ENCODE peak calls at places on chromosomes 11 and 22, in nine cellular contexts. V is endodermal cell; U is right cardiac atrium; R is stomach; O is prostate gland; H is CD8-positive, alpha-beta memory T cell; N is SK-N-SH; Q is GM23248; D is A549. E is an unnamed sample. For H3K4me1, the result is how much of the 10 kb centered on the place peaks cover.

GRCh38 chr11:13140028-13140870 is 131.1 kb downstream of the RASSF10 start:
- DNase-seq in V (no peak), U (no peak), R (peak), O (no peak), H (no peak), N (no peak), Q (peak), D (peak), E (peak)

GRCh38 chr22:26558246-26558895 is 31.6 kb downstream of the TPST2 start:
- DNase-seq in V (no peak), U (no peak), R (no peak), O (no peak), H (no peak), N (no peak), Q (peak), D (no peak), E (no peak)

GRCh38 chr11:65187971-65188461 is 6.3 kb downstream of the CAPN1 start:
- DNase-seq in V (peak), U (no peak), R (no peak), O (no peak), H (no peak), N (no peak), Q (no peak), D (no peak), E (no peak)

GRCh38 chr11:69436041-69436982 is 45.2 kb upstream of the LINC01488 start:
- DNase-seq in V (no peak), U (no peak), R (no peak), O (no peak), H (no peak), N (no peak), Q (no peak), D (no peak), E (no peak)

GRCh38 chr11:68200639-68201038 is 12.5 kb downstream of the KMT5B start:
- DNase-seq in V (no peak), U (no peak), R (no peak), O (no peak), H (no peak), N (no peak), Q (peak), D (no peak), E (no peak)

GRCh38 chr11:13135385-13136271 is 126.5 kb downstream of the RASSF10 start:
- DNase-seq in V (no peak), U (no peak), R (no peak), O (no peak), H (no peak), N (no peak), Q (peak), D (no peak), E (no peak)

GRCh38 chr22:41021655-41022454 is 70.5 kb upstream of the EP300 start:
- DNase-seq in V (peak), U (peak), R (peak), O (peak), H (peak), N (peak), Q (peak), D (peak), E (peak)

GRCh38 chr11:5300246-5300645 is 1.5 kb downstream of the OR51B4 start:
- DNase-seq in V (no peak), U (no peak), R (no peak), O (no peak), H (no peak), N (no peak), Q (peak), D (no peak), E (no peak)

GRCh38 chr11:105609832-105610781 is at the start of gene GRIA4:
- DNase-seq in V (peak), U (peak), R (peak), O (no peak), H (no peak), N (peak), Q (peak), D (no peak), E (no peak)

GRCh38 chr22:28246392-28246791 is 327.3 kb upstream of the PITPNB start:
- DNase-seq in V (no peak), U (no peak), R (no peak), O (no peak), H (no peak), N (no peak), Q (peak), D (no peak), E (no peak)

GRCh38 chr22:29801153-29801552 is 34.0 kb downstream of the UQCR10 start:
- DNase-seq in V (peak), U (no peak), R (peak), O (no peak), H (no peak), N (no peak), Q (no peak), D (no peak), E (peak)

DNA sequence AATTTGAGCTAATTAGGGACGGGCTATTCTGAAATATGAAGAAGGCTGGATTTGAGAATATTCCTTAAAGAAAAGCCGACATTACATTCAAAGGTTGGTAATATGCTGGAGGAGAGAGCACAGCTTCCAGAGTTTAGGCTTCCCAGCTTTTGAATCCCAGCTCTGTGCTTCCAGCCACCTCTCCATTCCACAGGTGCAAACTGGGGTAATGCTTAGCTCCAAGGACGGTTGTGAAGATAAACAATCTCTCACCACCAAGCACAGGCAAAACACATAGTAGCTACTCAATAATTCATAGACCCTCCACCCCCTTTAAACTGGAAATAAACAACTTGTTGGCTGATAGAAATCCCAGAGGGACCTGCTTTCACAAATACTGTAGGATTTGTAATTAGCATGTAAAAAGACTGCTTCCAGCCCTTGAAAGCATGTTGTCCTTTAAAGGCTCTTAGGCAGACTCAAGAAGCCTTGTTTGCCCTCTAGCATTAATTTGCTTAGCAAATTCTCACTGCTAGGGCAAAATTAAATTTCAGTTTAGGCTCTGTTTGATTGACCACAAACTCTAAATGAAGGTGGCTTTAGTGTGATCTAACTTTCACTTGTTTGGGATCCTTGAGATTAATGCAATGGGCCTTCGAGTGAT is 24.6 kb upstream of the SESN3 start:
- DNase-seq in V (peak), U (no peak), R (no peak), O (no peak), H (no peak), N (no peak), Q (no peak), D (no peak), E (no peak)
- H3K4me1 ChIP-seq in V (under half), U (under half), R (under half), O (under half), H (under half), N (under half), Q (under half), D (under half), E (under half)

DNA sequence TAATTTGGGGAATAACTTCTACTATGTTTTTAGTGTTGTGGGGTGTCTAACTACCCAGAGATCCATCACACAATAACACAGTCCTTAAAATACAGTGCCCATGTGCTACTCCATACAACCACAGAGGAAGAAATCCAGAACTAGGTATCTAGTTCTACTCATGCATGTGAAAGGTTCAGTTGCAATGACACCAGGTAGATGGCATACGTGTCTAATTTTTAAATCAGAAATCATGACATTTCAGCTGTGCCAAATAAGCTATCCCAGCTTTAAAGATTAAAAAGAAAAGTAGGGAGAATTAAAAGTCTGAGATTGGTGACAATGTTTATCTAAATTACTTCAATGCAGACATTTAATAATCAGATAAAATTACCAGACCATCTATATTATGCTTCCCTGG is 122.2 kb downstream of the CD44 start:
- DNase-seq in V (no peak), U (no peak), R (no peak), O (no peak), H (no peak), N (peak), Q (no peak), D (no peak), E (no peak)
- H3K4me3 ChIP-seq in V (no peak), U (no peak), R (no peak), O (no peak), H (no peak), N (no peak), Q (peak), D (no peak), E (no peak)

GRCh38 chr11:121892131-121892681 is 223.8 kb downstream of the BLID start:
- DNase-seq in V (peak), U (peak), R (no peak), O (no peak), H (no peak), N (no peak), Q (peak), D (no peak), E (no peak)
- H3K4me1 ChIP-seq in V (under half), U (under half), R (under half), O (under half), H (under half), N (under half), Q (half or more), D (under half), E (under half)

GRCh38 chr11:114166389-114166788 is 106.9 kb downstream of the ZBTB16 start:
- DNase-seq in V (no peak), U (no peak), R (no peak), O (no peak), H (no peak), N (no peak), Q (no peak), D (no peak), E (no peak)
- H3K4me3 ChIP-seq in V (no peak), U (no peak), R (no peak), O (no peak), H (no peak), N (no peak), Q (no peak), D (no peak), E (no peak)

GRCh38 chr11:2459796-2460531 is 15.2 kb downstream of the KCNQ1 start:
- DNase-seq in V (no peak), U (no peak), R (no peak), O (no peak), H (no peak), N (peak), Q (no peak), D (no peak), E (no peak)

GRCh38 chr11:2459016-2459725 is 14.4 kb downstream of the KCNQ1 start:
- DNase-seq in V (peak), U (no peak), R (no peak), O (no peak), H (no peak), N (peak), Q (no peak), D (no peak), E (no peak)

GRCh38 chr11:2462092-2462985 is 17.5 kb downstream of the KCNQ1 start:
- DNase-seq in V (no peak), U (no peak), R (peak), O (no peak), H (no peak), N (no peak), Q (no peak), D (no peak), E (no peak)

GRCh38 chr11:2461253-2462091 is 16.7 kb downstream of the KCNQ1 start:
- DNase-seq in V (no peak), U (peak), R (peak), O (no peak), H (no peak), N (peak), Q (no peak), D (no peak), E (no peak)

DNA sequence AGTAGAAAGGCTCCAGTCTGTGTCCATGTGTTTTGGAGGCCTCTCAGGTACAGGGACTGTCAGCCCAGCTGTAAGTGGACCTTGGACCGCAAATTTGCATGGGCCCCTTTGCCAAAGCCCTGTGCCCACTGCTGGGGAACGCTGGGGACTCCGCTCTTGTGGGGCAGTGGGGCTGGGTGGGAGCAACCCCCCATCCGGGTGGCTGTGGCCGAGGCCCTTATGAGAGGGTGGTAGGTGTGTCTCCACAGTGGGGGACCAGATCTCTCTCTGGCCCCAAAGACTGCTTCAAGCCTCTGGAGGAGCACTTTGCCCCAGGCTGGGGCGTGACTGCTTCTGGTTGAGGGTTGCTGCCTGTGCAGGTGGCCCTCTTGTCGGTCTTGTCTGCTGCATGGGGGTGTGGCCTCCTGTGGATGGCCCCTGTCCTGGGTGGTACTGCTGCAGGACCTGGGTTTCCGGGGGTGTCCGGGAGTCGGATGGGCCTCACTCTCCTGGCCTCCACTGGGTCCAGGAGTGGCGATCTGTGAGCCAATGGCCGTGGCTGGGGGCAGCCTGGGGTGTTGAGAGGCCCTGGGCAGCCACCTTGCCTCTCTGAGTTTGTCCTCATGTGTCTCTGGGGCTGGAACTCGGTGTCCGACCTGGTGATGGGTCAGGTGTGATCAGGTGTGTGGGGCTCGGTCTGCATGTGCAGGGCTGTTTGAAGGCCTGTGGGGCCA is 15.9 kb downstream of the KCNQ1 start:
- DNase-seq in V (no peak), U (no peak), R (peak), O (no peak), H (no peak), N (no peak), Q (no peak), D (no peak), E (no peak)
- H3K4me1 ChIP-seq in V (under half), U (under half), R (half or more), O (under half), H (under half), N (under half), Q (under half), D (under half), E (under half)

GRCh38 chr22:24008022-24008283 is 2.7 kb upstream of the GSTT4 start:
- DNase-seq in V (no peak), U (no peak), R (no peak), O (no peak), H (no peak), N (no peak), Q (no peak), D (no peak), E (no peak)

GRCh38 chr22:24008381-24009226 is 2.5 kb upstream of the CABIN1 start:
- DNase-seq in V (no peak), U (no peak), R (no peak), O (no peak), H (no peak), N (no peak), Q (no peak), D (no peak), E (no peak)

GRCh38 chr22:24009227-24010017 is 1.7 kb upstream of the CABIN1 start:
- DNase-seq in V (no peak), U (no peak), R (no peak), O (no peak), H (no peak), N (no peak), Q (no peak), D (no peak), E (no peak)

GRCh38 chr22:24010018-24010391 is 1.1 kb upstream of the CABIN1 start:
- DNase-seq in V (no peak), U (no peak), R (no peak), O (no peak), H (no peak), N (no peak), Q (no peak), D (no peak), E (no peak)

GRCh38 chr22:24011735-24012068 is 598 bp downstream of the CABIN1 start:
- DNase-seq in V (no peak), U (no peak), R (no peak), O (no peak), H (no peak), N (peak), Q (peak), D (no peak), E (no peak)
- H3K4me3 ChIP-seq in V (peak), U (peak), R (peak), O (peak), H (peak), N (peak), Q (peak), D (peak), E (peak)

GRCh38 chr11:118170892-118171273 is 5.6 kb downstream of the SCN2B start:
- DNase-seq in V (no peak), U (no peak), R (peak), O (no peak), H (no peak), N (no peak), Q (no peak), D (no peak), E (no peak)

GRCh38 chr11:118170231-118170630 is 6.2 kb downstream of the SCN2B start:
- DNase-seq in V (no peak), U (no peak), R (no peak), O (no peak), H (no peak), N (no peak), Q (no peak), D (no peak), E (no peak)

GRCh38 chr11:118168316-118168715 is 8.1 kb downstream of the SCN2B start:
- DNase-seq in V (no peak), U (no peak), R (no peak), O (no peak), H (no peak), N (no peak), Q (no peak), D (no peak), E (no peak)

GRCh38 chr11:118168751-118169150 is 7.7 kb downstream of the SCN2B start:
- DNase-seq in V (no peak), U (no peak), R (no peak), O (no peak), H (no peak), N (no peak), Q (no peak), D (no peak), E (no peak)

GRCh38 chr11:118169300-118170140 is 6.9 kb downstream of the SCN2B start:
- DNase-seq in V (no peak), U (no peak), R (no peak), O (no peak), H (no peak), N (no peak), Q (no peak), D (no peak), E (no peak)
- H3K4me1 ChIP-seq in V (under half), U (under half), R (under half), O (under half), H (under half), N (under half), Q (under half), D (under half), E (under half)

GRCh38 chr11:111413849-111414248 is 34.8 kb upstream of the POU2AF1 start:
- DNase-seq in V (peak), U (no peak), R (no peak), O (no peak), H (no peak), N (no peak), Q (no peak), D (no peak), E (no peak)
- H3K4me3 ChIP-seq in V (no peak), U (no peak), R (no peak), O (no peak), H (no peak), N (no peak), Q (no peak), D (no peak), E (no peak)

GRCh38 chr11:18223937-18224387 is 12.6 kb downstream of the SAA4 start:
- DNase-seq in V (no peak), U (no peak), R (no peak), O (no peak), H (no peak), N (no peak), Q (no peak), D (no peak), E (no peak)
- H3K4me1 ChIP-seq in V (under half), U (under half), R (under half), O (under half), H (under half), N (under half), Q (under half), D (under half), E (under half)